ENCODE peak calls at places on chromosomes 4 and X, in six cellular contexts. A is HFFc6; X is CD4-positive, alpha-beta T cell; I is WTC11; Q is astrocyte; U is fibroblast of lung. K is an unnamed sample.

GRCh38 chrX:10007604-10008003 is 40.4 kb downstream of the CLDN34 start:
- DNase-seq in A (peak), X (no peak), I (no peak), Q (peak), U (peak), K (no peak)

GRCh38 chrX:27997641-27998040 is 16.4 kb upstream of the DCAF8L1 start:
- DNase-seq in Q (no peak), I (no peak), U (no peak), X (no peak), A (no peak), K (no peak)

GRCh38 chrX:39859991-39860861 is 237.5 kb downstream of the BCOR start:
- DNase-seq in U (peak), X (peak), I (peak), A (peak), Q (peak), K (no peak)

GRCh38 chr4:121764702-121765367 is at the start of gene SMIM43:
- DNase-seq in X (no peak), U (no peak), Q (no peak), A (no peak), I (peak), K (no peak)

GRCh38 chrX:103187953-103188475 is 26.9 kb upstream of the BEX4 start:
- DNase-seq in X (no peak), A (peak), U (no peak), I (no peak), Q (peak), K (no peak)

GRCh38 chrX:139077303-139078131 is 366.0 kb upstream of the FGF13 start:
- DNase-seq in X (no peak), A (peak), I (no peak), U (peak), Q (peak), K (peak)

GRCh38 chr4:6489962-6490361 is 17.5 kb upstream of the PPP2R2C start:
- DNase-seq in X (no peak), Q (no peak), U (no peak), I (no peak), A (no peak), K (no peak)

GRCh38 chr4:139913995-139914394 is 240.0 kb downstream of the MAML3 start:
- DNase-seq in X (no peak), I (no peak), A (peak), Q (peak), U (peak), K (no peak)

GRCh38 chr4:8311096-8312068 is 41.8 kb downstream of the HTRA3 start:
- DNase-seq in U (no peak), Q (no peak), A (no peak), X (no peak), I (no peak), K (no peak)

GRCh38 chrX:18537068-18537467 is 111.7 kb downstream of the CDKL5 start:
- DNase-seq in A (no peak), U (no peak), I (no peak), Q (no peak), X (no peak), K (no peak)

GRCh38 chrX:68511255-68511654 is 12.4 kb downstream of the YIPF6 start:
- DNase-seq in X (peak), I (peak), U (peak), A (no peak), Q (no peak), K (no peak)

GRCh38 chr4:15197005-15197404 is 194.7 kb downstream of the CPEB2 start:
- DNase-seq in Q (peak), X (no peak), I (peak), A (peak), U (peak), K (no peak)

GRCh38 chrX:17750436-17750835 is 13.1 kb downstream of the SCML1 start:
- DNase-seq in X (no peak), U (no peak), I (no peak), A (no peak), Q (no peak), K (no peak)

GRCh38 chr4:27089186-27089585 is 228.5 kb downstream of the STIM2 start:
- DNase-seq in A (no peak), I (no peak), U (no peak), X (no peak), Q (no peak), K (no peak)

GRCh38 chrX:69133561-69134542 is 31.4 kb downstream of the PJA1 start:
- DNase-seq in U (peak), X (no peak), Q (peak), A (peak), I (peak), K (no peak)

GRCh38 chr4:2332201-2332975 is 70.5 kb upstream of the MXD4 start:
- DNase-seq in A (no peak), I (no peak), Q (no peak), U (no peak), X (no peak), K (no peak)

GRCh38 chrX:119503484-119503861 is 35.2 kb downstream of the SLC25A5 start:
- DNase-seq in I (no peak), U (peak), A (peak), X (no peak), Q (peak), K (peak)

GRCh38 chr4:82842593-82842992 is 44.0 kb upstream of the SCD5 start:
- DNase-seq in U (peak), Q (no peak), I (no peak), A (peak), X (no peak), K (no peak)

GRCh38 chr4:137310156-137310555 is 222.1 kb downstream of the PCDH18 start:
- DNase-seq in Q (peak), I (no peak), U (no peak), A (no peak), X (no peak), K (no peak)

GRCh38 chrX:154531626-154532025 is 15.0 kb downstream of the G6PD start:
- DNase-seq in Q (peak), U (no peak), I (no peak), A (no peak), X (no peak), K (no peak)

GRCh38 chrX:107715331-107716044 is 60.1 kb downstream of the TSC22D3 start:
- DNase-seq in U (no peak), X (no peak), I (no peak), A (peak), Q (no peak), K (no peak)

GRCh38 chr4:46254788-46255187 is 130.9 kb upstream of the GABRG1 start:
- DNase-seq in A (no peak), I (no peak), X (no peak), Q (peak), U (peak), K (no peak)

GRCh38 chrX:139642241-139642927 is 65.6 kb downstream of the MCF2 start:
- DNase-seq in Q (peak), U (peak), I (no peak), A (no peak), X (no peak), K (no peak)

GRCh38 chr4:66554844-66555243 is 884.6 kb upstream of the EPHA5 start:
- DNase-seq in U (no peak), Q (peak), A (no peak), X (no peak), I (no peak), K (no peak)

GRCh38 chrX:30887721-30888120 is 1.3 kb downstream of the TAB3 start:
- DNase-seq in X (no peak), U (no peak), I (no peak), A (no peak), Q (no peak), K (no peak)

GRCh38 chr4:76067652-76068286 is 6.7 kb upstream of the ART3 start:
- DNase-seq in Q (peak), I (peak), A (peak), U (peak), X (peak), K (peak)

GRCh38 chrX:44975666-44976263 is 102.8 kb downstream of the KDM6A start:
- DNase-seq in I (no peak), X (no peak), Q (peak), A (no peak), U (no peak), K (no peak)

GRCh38 chr4:20474119-20474518 is 222.4 kb downstream of the SLIT2 start:
- DNase-seq in A (peak), U (peak), I (no peak), X (no peak), Q (no peak), K (no peak)

GRCh38 chrX:121011254-121011653 is 25.7 kb upstream of the CT47A1 start:
- DNase-seq in U (no peak), Q (no peak), I (no peak), A (no peak), X (no peak), K (no peak)

GRCh38 chr4:36051634-36052033 is 192.7 kb downstream of the ARAP2 start:
- DNase-seq in Q (no peak), U (no peak), X (no peak), A (no peak), I (no peak), K (no peak)

GRCh38 chrX:14712096-14712495 is 160.8 kb downstream of the FANCB start:
- DNase-seq in A (no peak), I (no peak), Q (no peak), X (no peak), U (no peak), K (no peak)

GRCh38 chr4:145076473-145076855 is 21.5 kb downstream of the ANAPC10 start:
- DNase-seq in Q (peak), A (no peak), X (no peak), U (no peak), I (no peak), K (no peak)

GRCh38 chr4:186104114-186104894 is at the start of gene FAM149A:
- DNase-seq in I (peak), X (no peak), A (no peak), U (peak), Q (no peak), K (no peak)

GRCh38 chrX:30762754-30763153 is 109.5 kb downstream of the GK start:
- DNase-seq in Q (no peak), X (no peak), U (no peak), I (no peak), A (no peak), K (no peak)

GRCh38 chr4:143354990-143355389 is 18.3 kb downstream of the GAB1 start:
- DNase-seq in I (no peak), U (no peak), A (no peak), X (no peak), Q (no peak), K (no peak)

GRCh38 chr4:136750898-136751297 is 781.4 kb downstream of the PCDH18 start:
- DNase-seq in X (no peak), A (no peak), U (peak), I (no peak), Q (no peak), K (no peak)

GRCh38 chr4:6338175-6338950 is 68.7 kb downstream of the WFS1 start:
- DNase-seq in A (no peak), I (no peak), Q (no peak), U (no peak), X (no peak), K (no peak)

GRCh38 chr4:169253087-169253675 is 17.6 kb downstream of the SH3RF1 start:
- DNase-seq in A (no peak), U (peak), X (no peak), I (no peak), Q (peak), K (no peak)

GRCh38 chrX:150574824-150575409 is 6.5 kb downstream of the MTM1 start:
- DNase-seq in U (no peak), A (no peak), I (no peak), Q (no peak), X (no peak), K (no peak)

GRCh38 chrX:150575415-150575814 is 7.0 kb downstream of the MTM1 start:
- DNase-seq in U (peak), I (no peak), Q (peak), X (peak), A (peak), K (no peak)

GRCh38 chrX:150572206-150572605 is 3.8 kb downstream of the MTM1 start:
- DNase-seq in I (no peak), A (no peak), U (no peak), X (no peak), Q (no peak), K (no peak)

GRCh38 chrX:150570512-150570911 is 2.1 kb downstream of the MTM1 start:
- DNase-seq in I (no peak), U (no peak), A (no peak), X (no peak), Q (no peak), K (no peak)

GRCh38 chrX:150573702-150574101 is 5.3 kb downstream of the MTM1 start:
- DNase-seq in A (no peak), I (no peak), X (no peak), Q (no peak), U (no peak), K (no peak)
- TF ChIP-seq CTCF in A (no peak), I (no peak), X (no peak), Q (no peak), U (no peak), K (no peak)

GRCh38 chr4:11720292-11720691 is 291.6 kb upstream of the HS3ST1 start:
- DNase-seq in A (peak), U (peak), X (no peak), Q (no peak), I (no peak), K (no peak)
- TF ChIP-seq CTCF in A (peak), U (peak), X (peak), Q (peak), I (peak), K (peak)

DNA sequence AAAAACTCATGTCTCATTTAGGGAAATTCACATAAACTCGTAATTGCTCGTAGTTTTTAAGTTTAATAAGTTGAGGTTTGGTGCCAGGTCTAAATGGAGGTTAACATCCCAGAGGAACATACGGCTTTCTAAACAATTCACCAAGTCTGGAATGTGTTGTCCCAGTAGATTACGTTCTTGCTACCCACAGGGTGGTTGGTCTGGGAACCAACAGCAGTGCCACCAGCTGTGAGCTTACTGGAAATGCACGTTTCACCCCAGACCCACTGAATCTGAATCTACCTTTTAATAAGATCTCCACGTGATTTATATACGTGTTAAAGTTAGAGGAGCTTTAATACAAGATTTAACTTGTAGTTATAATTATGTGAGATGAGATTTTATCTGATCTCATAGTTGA is 134.3 kb downstream of the BMPR1B start:
- DNase-seq in Q (peak), I (no peak), U (no peak), X (no peak), A (no peak), K (no peak)
- TF ChIP-seq CTCF in Q (no peak), I (no peak), U (no peak), X (no peak), A (no peak), K (no peak)

DNA sequence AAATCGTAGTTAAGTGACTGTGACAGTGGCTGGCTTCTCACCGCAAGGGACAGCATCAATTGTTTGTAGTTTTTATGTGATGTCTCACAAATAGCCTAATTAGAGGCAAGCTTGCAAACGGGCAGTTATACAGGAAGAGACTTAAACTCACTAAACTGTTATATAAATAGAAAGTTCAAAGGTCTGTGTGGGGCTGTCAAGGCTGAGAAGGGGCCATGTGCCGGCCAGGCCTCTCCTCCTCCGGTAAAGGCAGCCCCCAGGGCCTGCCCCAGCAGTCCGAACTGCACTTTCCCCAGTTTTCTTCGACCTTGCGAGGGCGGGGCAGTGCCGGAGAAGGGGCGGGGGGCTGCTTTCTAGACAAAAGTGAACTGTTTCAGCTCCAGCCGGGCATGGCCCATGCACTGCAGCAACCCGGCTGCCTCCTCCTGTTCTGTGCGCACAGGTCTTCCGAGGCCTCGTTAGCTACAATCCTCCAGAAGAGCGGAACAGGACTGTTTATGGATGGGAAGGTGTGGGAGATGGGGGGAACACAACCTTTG is 4.1 kb downstream of the AFF2 start:
- DNase-seq in X (no peak), Q (no peak), A (no peak), U (no peak), I (peak), K (no peak)
- TF ChIP-seq CTCF in X (no peak), Q (no peak), A (no peak), U (no peak), I (no peak), K (no peak)

GRCh38 chr4:112770111-112770510 is 133.2 kb downstream of the LARP7 start:
- DNase-seq in U (no peak), I (no peak), X (no peak), Q (no peak), A (no peak), K (no peak)

GRCh38 chr4:112767386-112767785 is 130.4 kb downstream of the LARP7 start:
- DNase-seq in I (no peak), X (no peak), A (no peak), Q (no peak), U (no peak), K (no peak)

GRCh38 chr4:112765317-112765989 is 128.5 kb downstream of the LARP7 start:
- DNase-seq in Q (no peak), X (no peak), I (no peak), A (peak), U (peak), K (no peak)

DNA sequence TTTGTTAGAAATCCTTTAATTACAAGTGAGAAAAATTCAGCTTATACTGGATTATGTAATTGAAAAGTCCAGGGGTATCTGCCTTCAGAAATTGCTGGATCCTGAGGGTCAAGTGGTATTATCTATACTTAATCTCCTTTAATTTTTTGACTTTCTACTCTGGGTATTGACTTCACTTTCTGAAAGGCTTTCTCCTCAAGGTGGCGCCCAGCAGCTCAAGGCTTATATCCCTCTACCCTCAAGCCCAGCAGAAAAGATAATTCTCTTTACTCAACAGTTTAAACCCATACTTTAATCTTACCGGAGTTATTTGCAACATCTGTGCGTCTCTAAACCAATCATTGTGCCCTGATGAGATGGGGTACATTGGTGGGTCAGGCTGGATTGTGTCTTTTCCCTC is 129.5 kb downstream of the LARP7 start:
- DNase-seq in X (no peak), A (peak), U (peak), I (peak), Q (no peak), K (peak)
- TF ChIP-seq CTCF in X (no peak), A (peak), U (peak), I (no peak), Q (peak), K (peak)

GRCh38 chr4:64334964-64335363 is 74.3 kb downstream of the TECRL start:
- DNase-seq in X (no peak), I (no peak), U (no peak), Q (no peak), A (no peak), K (no peak)

GRCh38 chr4:64327237-64327636 is 82.0 kb downstream of the TECRL start:
- DNase-seq in Q (no peak), I (no peak), U (no peak), A (no peak), X (no peak), K (no peak)

GRCh38 chr4:64326507-64326906 is 82.7 kb downstream of the TECRL start:
- DNase-seq in U (no peak), Q (no peak), X (no peak), I (no peak), A (no peak), K (no peak)

DNA sequence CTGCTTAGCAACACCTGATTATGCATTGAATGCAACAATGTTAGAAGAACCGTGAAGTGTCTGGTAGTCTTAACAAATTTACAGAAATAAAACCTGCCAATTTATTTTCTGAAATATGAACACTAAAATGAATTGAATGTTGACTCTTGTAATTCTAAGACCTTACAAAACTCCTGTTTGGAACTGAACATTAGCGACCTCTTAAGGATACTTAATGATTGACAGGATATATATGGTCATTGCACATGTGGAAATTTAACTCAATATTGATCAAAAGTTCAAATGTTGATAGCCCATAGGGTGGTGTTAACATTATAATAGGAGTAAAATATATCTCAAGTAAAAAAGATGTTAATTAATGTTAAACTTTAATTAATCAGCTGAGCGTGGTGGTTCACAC is 79.1 kb downstream of the TECRL start:
- DNase-seq in U (no peak), Q (no peak), X (no peak), I (no peak), A (no peak), K (no peak)
- TF ChIP-seq CTCF in U (no peak), Q (no peak), X (no peak), I (no peak), A (no peak), K (no peak)

DNA sequence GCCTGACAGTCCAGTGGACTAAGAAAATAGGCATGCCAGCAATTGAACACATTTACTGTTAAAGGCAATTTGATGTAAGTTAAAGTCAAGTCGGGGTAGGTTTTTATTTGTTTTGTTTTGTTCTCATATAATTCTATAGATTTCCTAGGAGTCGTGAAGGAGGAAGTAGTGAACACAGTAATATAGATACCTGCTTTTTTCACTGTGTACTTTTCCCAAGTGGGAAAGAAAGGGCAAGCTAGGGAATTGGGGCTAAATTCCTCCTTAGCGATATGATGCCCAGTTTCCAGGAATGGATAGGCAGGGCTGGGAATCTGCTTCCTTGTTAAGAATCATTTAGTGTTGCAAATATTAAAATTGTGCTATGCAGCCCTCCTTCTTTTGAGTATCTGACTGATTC is 271.0 kb downstream of the ARHGAP24 start:
- DNase-seq in A (no peak), U (no peak), I (no peak), Q (no peak), X (no peak), K (no peak)
- TF ChIP-seq CTCF in A (no peak), U (no peak), I (no peak), Q (no peak), X (no peak), K (no peak)

GRCh38 chrX:24149346-24150050 is at the start of gene ZFX:
- DNase-seq in A (peak), U (peak), X (peak), I (peak), Q (peak), K (no peak)
- TF ChIP-seq CTCF in A (no peak), U (no peak), X (no peak), I (no peak), Q (no peak), K (no peak)